ENCODE peak calls at places on chromosomes 1 and 21, in four cellular contexts. One of them, this sample, is unnamed.

GRCh38 chr1:183841950-183842816 is 37.3 kb downstream of the RGL1 start:
- DNase-seq in DMS 273 treated with DMSO at 0.1 percent for 48 hours: peak; percentile 39
- DNase-seq in GM12892: peak; percentile 27
- DNase-seq in activated naive CD4-positive, alpha-beta T cell treated with anti-CD3 and anti-CD28 coated beads, Interleukin-2, amount 10 ng/mL, durations not matched to agents 7 days and 5 days: peak; percentile 46
- DNase-seq in this sample: peak; percentile 33

GRCh38 chr1:208564466-208564865 is 320.3 kb upstream of the PLXNA2 start:
- DNase-seq in DMS 273 treated with DMSO at 0.1 percent for 48 hours: no peak
- DNase-seq in GM12892: no peak
- DNase-seq in activated naive CD4-positive, alpha-beta T cell treated with anti-CD3 and anti-CD28 coated beads, Interleukin-2, amount 10 ng/mL, durations not matched to agents 7 days and 5 days: no peak
- DNase-seq in this sample: no peak

GRCh38 chr1:116232989-116233514 is 121.9 kb downstream of the MAB21L3 start:
- DNase-seq in DMS 273 treated with DMSO at 0.1 percent for 48 hours: no peak
- DNase-seq in GM12892: no peak
- DNase-seq in activated naive CD4-positive, alpha-beta T cell treated with anti-CD3 and anti-CD28 coated beads, Interleukin-2, amount 10 ng/mL, durations not matched to agents 7 days and 5 days: peak; percentile 49
- DNase-seq in this sample: no peak

GRCh38 chr1:101037316-101037715 is 11.7 kb upstream of the DPH5 start:
- DNase-seq in DMS 273 treated with DMSO at 0.1 percent for 48 hours: no peak
- DNase-seq in GM12892: no peak
- DNase-seq in activated naive CD4-positive, alpha-beta T cell treated with anti-CD3 and anti-CD28 coated beads, Interleukin-2, amount 10 ng/mL, durations not matched to agents 7 days and 5 days: no peak
- DNase-seq in this sample: no peak

GRCh38 chr1:159921700-159922498 is 3.4 kb downstream of the TAGLN2 start:
- DNase-seq in DMS 273 treated with DMSO at 0.1 percent for 48 hours: no peak
- DNase-seq in GM12892: no peak
- DNase-seq in activated naive CD4-positive, alpha-beta T cell treated with anti-CD3 and anti-CD28 coated beads, Interleukin-2, amount 10 ng/mL, durations not matched to agents 7 days and 5 days: peak; percentile 45
- DNase-seq in this sample: no peak

GRCh38 chr1:183370399-183371058 is 47.7 kb downstream of the NMNAT2 start:
- DNase-seq in DMS 273 treated with DMSO at 0.1 percent for 48 hours: no peak
- DNase-seq in GM12892: no peak
- DNase-seq in activated naive CD4-positive, alpha-beta T cell treated with anti-CD3 and anti-CD28 coated beads, Interleukin-2, amount 10 ng/mL, durations not matched to agents 7 days and 5 days: no peak
- DNase-seq in this sample: no peak

GRCh38 chr1:7755448-7755847 is 15.6 kb upstream of the VAMP3 start:
- DNase-seq in DMS 273 treated with DMSO at 0.1 percent for 48 hours: no peak
- DNase-seq in GM12892: no peak
- DNase-seq in activated naive CD4-positive, alpha-beta T cell treated with anti-CD3 and anti-CD28 coated beads, Interleukin-2, amount 10 ng/mL, durations not matched to agents 7 days and 5 days: no peak
- DNase-seq in this sample: no peak

GRCh38 chr1:12618661-12619395 is 818 bp upstream of the DHRS3 start:
- DNase-seq in DMS 273 treated with DMSO at 0.1 percent for 48 hours: no peak
- DNase-seq in GM12892: no peak
- DNase-seq in activated naive CD4-positive, alpha-beta T cell treated with anti-CD3 and anti-CD28 coated beads, Interleukin-2, amount 10 ng/mL, durations not matched to agents 7 days and 5 days: peak; percentile 71
- DNase-seq in this sample: no peak

GRCh38 chr21:41559658-41560599 is 52.0 kb upstream of the TMPRSS2 start:
- DNase-seq in DMS 273 treated with DMSO at 0.1 percent for 48 hours: no peak
- DNase-seq in GM12892: no peak
- DNase-seq in activated naive CD4-positive, alpha-beta T cell treated with anti-CD3 and anti-CD28 coated beads, Interleukin-2, amount 10 ng/mL, durations not matched to agents 7 days and 5 days: no peak
- DNase-seq in this sample: no peak

GRCh38 chr1:94562502-94563260 is 21.1 kb upstream of the F3 start:
- DNase-seq in DMS 273 treated with DMSO at 0.1 percent for 48 hours: no peak
- DNase-seq in GM12892: no peak
- DNase-seq in activated naive CD4-positive, alpha-beta T cell treated with anti-CD3 and anti-CD28 coated beads, Interleukin-2, amount 10 ng/mL, durations not matched to agents 7 days and 5 days: no peak
- DNase-seq in this sample: no peak

GRCh38 chr21:34576043-34576466 is 38.9 kb downstream of the RCAN1 start:
- DNase-seq in DMS 273 treated with DMSO at 0.1 percent for 48 hours: no peak
- DNase-seq in GM12892: no peak
- DNase-seq in activated naive CD4-positive, alpha-beta T cell treated with anti-CD3 and anti-CD28 coated beads, Interleukin-2, amount 10 ng/mL, durations not matched to agents 7 days and 5 days: no peak
- DNase-seq in this sample: no peak